ENCODE peak calls at places on chromosome 15, in four cellular contexts. One of them, this sample, is unnamed.
A peak's percentile ranks its signal among the peaks of the same experiment; 100 is the strongest.

GRCh38 chr15:51736646-51737537 is 563 bp downstream of the LYSMD2 start:
- DNase-seq in A549: peak; percentile 50
- DNase-seq in HepG2: no peak
- DNase-seq in GM23338: peak; percentile 70
- DNase-seq in this sample: no peak

GRCh38 chr15:58019503-58020376 is 45.8 kb downstream of the ALDH1A2 start:
- DNase-seq in GM23338: no peak
- DNase-seq in HepG2: no peak
- DNase-seq in A549: no peak
- DNase-seq in this sample: no peak

GRCh38 chr15:46681901-46682300 is 1035.4 kb upstream of the SEMA6D start:
- DNase-seq in GM23338: no peak
- DNase-seq in A549: no peak
- DNase-seq in HepG2: no peak
- DNase-seq in this sample: no peak

GRCh38 chr15:61038387-61038786 is 190.7 kb downstream of the RORA start:
- DNase-seq in GM23338: no peak
- DNase-seq in A549: peak; percentile 12
- DNase-seq in HepG2: no peak
- DNase-seq in this sample: no peak

GRCh38 chr15:99619712-99620111 is 53.9 kb downstream of the MEF2A start:
- DNase-seq in GM23338: no peak
- DNase-seq in A549: no peak
- DNase-seq in HepG2: no peak
- DNase-seq in this sample: no peak

GRCh38 chr15:99708563-99708962 is 24.7 kb downstream of the LYSMD4 start:
- DNase-seq in HepG2: no peak
- DNase-seq in A549: peak; percentile 71
- DNase-seq in GM23338: no peak
- DNase-seq in this sample: no peak

GRCh38 chr15:53160092-53160704 is 370.1 kb upstream of the ONECUT1 start:
- DNase-seq in GM23338: no peak
- DNase-seq in HepG2: peak; percentile 7
- DNase-seq in A549: peak; percentile 11
- DNase-seq in this sample: no peak

GRCh38 chr15:59274126-59274970 is 67.7 kb downstream of the LDHAL6B start:
- DNase-seq in GM23338: no peak
- DNase-seq in A549: peak; percentile 71
- DNase-seq in HepG2: no peak
- DNase-seq in this sample: no peak

GRCh38 chr15:83380682-83381081 is 66.5 kb upstream of the SH3GL3 start:
- DNase-seq in GM23338: peak; percentile 34
- DNase-seq in HepG2: peak; percentile 37
- DNase-seq in A549: peak; percentile 72
- DNase-seq in this sample: peak; percentile 8

GRCh38 chr15:88981244-88982215 is 68.4 kb upstream of the MFGE8 start:
- DNase-seq in GM23338: peak; percentile 64
- DNase-seq in A549: peak; percentile 86
- DNase-seq in HepG2: no peak
- DNase-seq in this sample: no peak

GRCh38 chr15:90184119-90184785 is 16.9 kb upstream of the SEMA4B start:
- DNase-seq in A549: peak; percentile 94
- DNase-seq in HepG2: peak; percentile 24
- DNase-seq in GM23338: peak; percentile 52
- DNase-seq in this sample: no peak

GRCh38 chr15:58988011-58988785 is 735 bp downstream of the RNF111 start:
- DNase-seq in HepG2: peak; percentile 62
- DNase-seq in A549: peak; percentile 47
- DNase-seq in GM23338: peak; percentile 83
- DNase-seq in this sample: peak; percentile 24

GRCh38 chr15:52379395-52380111 is 83.9 kb upstream of the MYO5C start:
- DNase-seq in A549: no peak
- DNase-seq in GM23338: no peak
- DNase-seq in HepG2: no peak
- DNase-seq in this sample: no peak

DNA sequence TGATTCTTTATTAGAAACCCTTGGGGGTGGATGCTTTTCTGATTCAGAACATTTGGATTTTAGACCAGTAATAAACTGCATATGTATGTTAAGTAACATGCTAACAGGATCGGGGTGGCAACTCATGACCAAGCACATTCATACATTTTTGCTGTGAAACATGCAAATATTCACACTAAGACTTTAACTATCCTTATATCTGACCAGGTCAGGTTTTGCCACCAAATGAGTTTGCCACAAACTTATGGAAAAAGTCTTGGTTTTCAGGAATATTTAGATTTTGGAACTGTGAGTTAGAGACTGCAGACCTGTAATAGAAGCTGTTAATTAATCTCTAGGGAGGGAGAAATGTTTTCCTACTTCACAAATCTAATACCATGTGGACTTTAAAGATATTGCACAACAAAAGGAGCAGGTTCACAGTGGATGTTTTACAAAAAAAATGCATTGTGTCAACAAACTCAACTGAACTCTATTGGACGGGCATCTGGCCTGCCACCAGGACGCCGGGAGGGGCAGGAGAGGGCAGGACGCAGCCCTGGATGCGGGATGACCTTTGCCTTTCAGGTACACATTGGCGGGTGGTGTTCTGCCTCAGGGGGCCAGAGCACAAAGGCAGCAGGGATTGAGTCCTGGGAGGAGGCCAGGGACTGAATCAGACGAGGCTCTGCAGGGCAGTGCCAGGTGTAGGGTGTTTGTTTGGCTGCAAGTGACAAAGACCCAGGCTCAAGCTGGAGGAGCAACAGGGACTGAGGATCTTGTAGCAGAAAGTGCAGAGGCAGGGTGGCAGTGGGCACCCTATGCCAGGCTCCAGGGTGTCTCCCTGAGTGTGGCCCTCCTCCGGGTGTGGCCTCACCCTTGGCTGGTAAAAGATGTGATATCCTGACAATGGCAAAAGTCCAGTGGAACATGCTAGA is 30.1 kb upstream of the KLF13 start:
- DNase-seq in GM23338: no peak
- DNase-seq in HepG2: peak; percentile 97
- DNase-seq in A549: peak; percentile 93
- DNase-seq in this sample: no peak
- TF ChIP-seq REST in GM23338: no peak
- TF ChIP-seq REST in HepG2: no peak
- TF ChIP-seq REST in A549: no peak
- TF ChIP-seq REST in this sample: no peak

GRCh38 chr15:95887666-95888480 is 442.6 kb upstream of the NR2F2 start:
- DNase-seq in A549: no peak
- DNase-seq in GM23338: no peak
- DNase-seq in HepG2: no peak
- DNase-seq in this sample: no peak
- TF ChIP-seq REST in A549: no peak
- TF ChIP-seq REST in GM23338: no peak
- TF ChIP-seq REST in HepG2: no peak
- TF ChIP-seq REST in this sample: no peak

GRCh38 chr15:55992769-55993110 is 672 bp downstream of the NEDD4 start:
- DNase-seq in GM23338: no peak
- DNase-seq in A549: no peak
- DNase-seq in HepG2: peak; percentile 45
- DNase-seq in this sample: no peak

GRCh38 chr15:55991841-55992768 is 1.3 kb downstream of the NEDD4 start:
- DNase-seq in HepG2: no peak
- DNase-seq in A549: no peak
- DNase-seq in GM23338: no peak
- DNase-seq in this sample: no peak

GRCh38 chr15:55990516-55990915 is 2.9 kb downstream of the NEDD4 start:
- DNase-seq in HepG2: no peak
- DNase-seq in GM23338: no peak
- DNase-seq in A549: no peak
- DNase-seq in this sample: no peak

GRCh38 chr15:55990986-55991385 is 2.4 kb downstream of the NEDD4 start:
- DNase-seq in GM23338: no peak
- DNase-seq in A549: no peak
- DNase-seq in HepG2: no peak
- DNase-seq in this sample: no peak

GRCh38 chr15:55990071-55990470 is 3.3 kb downstream of the NEDD4 start:
- DNase-seq in HepG2: no peak
- DNase-seq in A549: no peak
- DNase-seq in GM23338: no peak
- DNase-seq in this sample: no peak
- TF ChIP-seq REST in HepG2: no peak
- TF ChIP-seq REST in A549: no peak
- TF ChIP-seq REST in GM23338: no peak
- TF ChIP-seq REST in this sample: no peak

DNA sequence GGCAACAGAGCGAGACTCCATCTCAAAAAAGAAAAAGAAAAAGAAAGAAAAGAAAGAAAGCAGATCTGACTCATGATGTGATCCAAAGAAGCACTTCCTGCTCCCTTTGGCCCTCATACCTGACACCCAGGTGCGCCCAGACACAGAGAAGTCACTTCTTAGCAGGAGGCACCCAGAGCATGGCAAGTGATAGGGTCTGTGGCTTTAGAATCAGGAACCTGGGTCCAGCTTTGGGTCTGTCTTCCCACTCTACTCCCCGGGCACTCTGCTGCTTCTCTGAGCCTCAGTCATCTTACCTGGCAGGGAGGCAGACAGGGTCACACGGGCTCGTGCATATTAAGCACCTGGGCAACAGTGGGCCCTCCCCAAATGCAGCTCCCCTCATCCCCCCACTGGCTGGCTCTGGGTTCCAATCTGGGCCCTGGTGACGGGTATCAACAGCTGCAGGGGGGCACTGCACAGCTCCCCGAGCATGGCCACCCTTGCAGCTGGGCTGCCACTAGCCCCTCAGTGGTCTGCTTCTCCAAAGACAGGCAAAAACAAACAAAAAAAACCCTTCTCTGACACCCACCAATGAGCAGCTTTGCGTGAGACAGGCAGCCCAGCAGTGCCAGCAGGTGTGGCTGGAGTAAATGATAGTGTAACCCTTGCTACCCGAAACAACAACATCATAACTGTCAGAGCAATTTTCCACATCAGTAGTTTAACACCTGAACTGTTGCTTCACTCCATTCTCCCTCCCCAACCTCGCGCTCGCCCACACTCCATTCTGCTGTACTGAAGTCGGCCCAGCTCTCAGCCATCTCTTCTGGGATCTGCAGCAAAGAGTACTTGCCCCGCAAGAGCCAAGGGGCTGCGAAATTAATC is 99.8 kb downstream of the MEGF11 start:
- DNase-seq in A549: no peak
- DNase-seq in HepG2: no peak
- DNase-seq in GM23338: no peak
- DNase-seq in this sample: no peak
- TF ChIP-seq REST in A549: no peak
- TF ChIP-seq REST in HepG2: no peak
- TF ChIP-seq REST in GM23338: no peak
- TF ChIP-seq REST in this sample: no peak

DNA sequence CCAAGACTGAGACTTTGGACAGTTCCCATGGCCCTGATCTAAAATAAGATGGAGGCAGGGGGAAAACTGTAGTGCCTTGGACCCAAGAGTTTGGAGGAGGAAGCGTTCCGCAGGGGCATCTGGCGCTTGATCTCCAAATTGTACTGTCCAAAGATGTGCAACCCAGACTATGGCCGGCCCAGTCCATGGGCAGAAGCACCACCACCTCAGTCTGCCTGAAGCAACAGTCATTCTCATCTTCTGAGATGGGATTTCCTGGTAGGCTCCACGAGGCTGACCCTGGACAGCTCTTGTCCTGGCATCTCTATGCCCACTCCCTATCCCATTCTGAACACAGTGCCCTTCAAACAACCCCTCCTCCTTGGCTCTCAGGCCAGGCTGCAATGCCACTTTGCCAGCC is 3.6 kb downstream of the INSYN1 start:
- DNase-seq in A549: no peak
- DNase-seq in HepG2: no peak
- DNase-seq in GM23338: no peak
- DNase-seq in this sample: no peak
- TF ChIP-seq REST in A549: no peak
- TF ChIP-seq REST in HepG2: no peak
- TF ChIP-seq REST in GM23338: no peak
- TF ChIP-seq REST in this sample: no peak

This sample was measured in Panc1.